ENCODE peak calls at places on chromosomes 2 and 18, in nine cellular contexts. Z, R, T, Y, Q, O, W, M and V are unnamed samples.

GRCh38 chr2:210762604-210763588 is 206.5 kb downstream of the CPS1 start:
- DNase-seq in M (no peak), Z (no peak), T (no peak), O (no peak), R (no peak), W (no peak), Q (no peak), Y (no peak), V (no peak)

GRCh38 chr18:415627-416612 is 84.6 kb downstream of the COLEC12 start:
- DNase-seq in O (no peak), Q (no peak), Z (no peak), R (no peak), W (no peak), M (no peak), Y (no peak), T (no peak), V (no peak)

GRCh38 chr18:63291278-63291677 is 28.3 kb downstream of the BCL2 start:
- DNase-seq in T (no peak), Y (no peak), R (no peak), Q (no peak), W (no peak), M (no peak), Z (no peak), O (no peak), V (no peak)

GRCh38 chr18:8943900-8944870 is 158.3 kb upstream of the NDUFV2 start:
- DNase-seq in T (no peak), M (no peak), Y (no peak), O (no peak), W (no peak), Z (no peak), R (no peak), Q (no peak), V (no peak)

GRCh38 chr18:41660654-41661053 is 294.4 kb upstream of the PIK3C3 start:
- DNase-seq in Y (no peak), Q (no peak), T (no peak), R (no peak), Z (no peak), W (no peak), O (no peak), M (no peak), V (no peak)

GRCh38 chr2:189370719-189371118 is 70.6 kb upstream of the WDR75 start:
- DNase-seq in Z (no peak), O (no peak), M (no peak), T (no peak), Q (no peak), W (no peak), R (no peak), Y (no peak), V (no peak)

GRCh38 chr18:2494921-2495320 is 76.4 kb downstream of the METTL4 start:
- DNase-seq in W (no peak), T (no peak), R (no peak), Q (no peak), O (no peak), Y (no peak), Z (no peak), M (no peak), V (no peak)

GRCh38 chr2:132873738-132874137 is 203.7 kb upstream of the LYPD1 start:
- DNase-seq in T (no peak), Q (no peak), R (no peak), O (no peak), Z (no peak), M (no peak), W (no peak), Y (no peak), V (no peak)

GRCh38 chr2:46119453-46119852 is 177.8 kb upstream of the EPAS1 start:
- DNase-seq in M (no peak), O (no peak), W (no peak), Z (no peak), Q (no peak), T (no peak), Y (no peak), R (no peak), V (no peak)

GRCh38 chr18:31101148-31102019 is 837 bp downstream of the DSC2 start:
- DNase-seq in W (peak), R (peak), Z (peak), Q (no peak), O (peak), M (peak), T (peak), Y (no peak), V (peak)

GRCh38 chr2:102141915-102142828 is at the start of gene IL1R1:
- DNase-seq in W (peak), R (peak), Q (no peak), Z (peak), M (peak), T (peak), O (peak), Y (no peak), V (peak)

GRCh38 chr2:73279852-73280251 is 4.4 kb downstream of the FBXO41 start:
- DNase-seq in M (no peak), T (no peak), O (no peak), R (no peak), Q (no peak), W (no peak), Y (no peak), Z (no peak), V (no peak)

GRCh38 chr2:28055325-28055970 is 164.9 kb downstream of the BABAM2 start:
- DNase-seq in M (no peak), W (no peak), R (no peak), T (no peak), Z (no peak), Y (no peak), Q (no peak), O (no peak), V (no peak)

GRCh38 chr2:237236188-237236587 is 150.5 kb downstream of the COPS8 start:
- DNase-seq in Q (no peak), Y (no peak), Z (no peak), W (no peak), T (no peak), O (no peak), R (no peak), M (no peak), V (no peak)

DNA sequence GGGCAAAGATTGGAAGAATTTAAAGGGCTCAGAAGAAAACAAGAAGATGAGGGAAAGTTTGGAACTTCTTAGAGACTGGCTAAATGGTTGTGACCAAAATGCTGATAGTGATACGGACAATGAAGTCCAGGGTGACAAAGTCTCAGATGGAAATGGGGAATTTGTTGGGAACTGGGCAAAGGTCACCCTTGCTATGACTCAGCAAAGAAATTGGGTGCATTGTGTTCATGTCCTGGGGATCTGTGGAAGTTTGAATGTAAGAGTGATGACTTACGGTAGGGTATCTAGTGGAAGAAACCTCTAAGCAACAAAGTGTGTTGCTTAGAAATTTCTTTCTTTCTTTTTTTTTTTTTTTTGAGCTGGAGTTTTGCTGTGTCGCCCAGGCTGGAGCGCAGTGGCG is 6.0 kb upstream of the IL1A start:
- DNase-seq in T (no peak), Y (no peak), M (no peak), Z (no peak), W (no peak), Q (no peak), O (no peak), R (no peak), V (no peak)
- TF ChIP-seq CTCF in T (no peak), Y (no peak), M (no peak), Z (no peak), W (no peak), Q (no peak), O (no peak), R (no peak), V (no peak)

GRCh38 chr2:54496920-54497319 is 40.8 kb downstream of the SPTBN1 start:
- DNase-seq in O (no peak), Y (no peak), Q (no peak), W (no peak), M (no peak), R (no peak), T (no peak), Z (no peak), V (no peak)
- TF ChIP-seq CTCF in O (no peak), Y (no peak), Q (no peak), W (no peak), M (no peak), R (no peak), T (no peak), Z (no peak), V (no peak)

DNA sequence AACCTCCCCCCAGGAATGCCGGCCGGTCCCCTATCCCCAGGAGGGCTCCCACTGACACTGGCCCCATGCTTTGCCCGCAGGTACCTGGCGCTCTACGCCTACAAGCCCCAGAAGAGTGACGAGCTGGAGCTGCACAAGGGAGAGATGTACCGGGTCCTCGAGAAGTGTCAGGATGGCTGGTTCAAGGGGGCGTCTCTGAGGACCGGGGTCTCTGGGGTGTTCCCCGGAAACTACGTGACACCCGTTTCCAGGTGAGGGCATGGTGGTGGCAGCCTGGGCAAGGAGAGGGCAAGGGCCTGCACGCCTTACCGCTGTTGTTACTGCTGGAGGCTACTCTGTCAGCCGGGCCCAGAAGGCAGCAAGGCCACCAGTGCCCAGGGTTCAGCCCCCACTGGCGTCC is 181.3 kb downstream of the SEPTIN10 start:
- DNase-seq in O (peak), T (peak), Y (no peak), M (no peak), R (no peak), Z (no peak), Q (no peak), W (no peak), V (no peak)
- TF ChIP-seq CTCF in O (no peak), T (no peak), Y (no peak), M (no peak), R (no peak), Z (no peak), Q (no peak), W (no peak), V (no peak)

GRCh38 chr2:89833116-89833779 is 1141.8 kb downstream of the RPIA start:
- DNase-seq in R (no peak), W (no peak), Y (no peak), T (no peak), Z (no peak), O (no peak), M (no peak), Q (no peak), V (no peak)
- TF ChIP-seq CTCF in R (no peak), W (no peak), Y (no peak), T (no peak), Z (no peak), O (no peak), M (no peak), Q (no peak), V (no peak)

GRCh38 chr2:137220438-137220998 is 455.2 kb downstream of the THSD7B start:
- DNase-seq in R (no peak), W (peak), Q (no peak), Y (no peak), M (no peak), Z (no peak), O (no peak), T (no peak), V (no peak)

GRCh38 chr2:137228566-137228965 is 463.2 kb downstream of the THSD7B start:
- DNase-seq in Y (no peak), M (no peak), W (no peak), T (no peak), R (no peak), O (no peak), Z (no peak), Q (no peak), V (no peak)

GRCh38 chr2:137221797-137222492 is 456.6 kb downstream of the THSD7B start:
- DNase-seq in M (no peak), Z (no peak), R (no peak), W (no peak), O (no peak), Q (no peak), Y (no peak), T (no peak), V (no peak)

DNA sequence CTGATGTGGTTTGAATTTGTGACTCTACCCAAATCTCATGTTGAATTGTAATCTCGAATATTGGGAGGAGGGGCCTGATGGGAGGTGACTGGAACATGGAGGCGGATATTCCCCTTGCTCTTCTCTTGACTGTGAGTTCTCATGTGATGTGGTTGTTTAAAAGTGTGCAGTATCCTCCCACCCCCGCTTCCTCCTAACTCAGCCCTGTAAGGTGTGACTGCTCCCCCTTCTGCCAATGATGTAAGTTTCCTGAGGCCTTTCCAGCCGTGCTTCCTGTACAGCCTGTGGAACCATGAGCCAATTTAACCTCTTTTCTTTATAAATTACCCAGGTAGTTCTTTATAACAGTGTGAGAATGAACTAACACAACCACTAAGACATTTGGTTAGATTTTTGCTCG is 458.4 kb downstream of the THSD7B start:
- DNase-seq in O (no peak), R (no peak), T (no peak), M (no peak), Z (no peak), Q (no peak), Y (no peak), W (no peak), V (no peak)
- TF ChIP-seq CTCF in O (no peak), R (no peak), T (no peak), M (no peak), Z (no peak), Q (no peak), Y (no peak), W (no peak), V (no peak)

GRCh38 chr18:54357660-54358494 is at the start of the genes C18orf54 and STARD6:
- DNase-seq in M (peak), W (peak), T (peak), R (peak), O (peak), Y (peak), Z (peak), Q (peak), V (peak)
- TF ChIP-seq CTCF in M (peak), W (peak), T (no peak), R (peak), O (peak), Y (peak), Z (peak), Q (peak), V (peak)

GRCh38 chr2:25418944-25419677 is 77.4 kb upstream of the DNMT3A start:
- DNase-seq in Y (no peak), W (no peak), M (no peak), Q (peak), O (no peak), T (no peak), Z (no peak), R (no peak), V (no peak)
- TF ChIP-seq CTCF in Y (no peak), W (no peak), M (no peak), Q (no peak), O (no peak), T (no peak), Z (no peak), R (no peak), V (no peak)

DNA sequence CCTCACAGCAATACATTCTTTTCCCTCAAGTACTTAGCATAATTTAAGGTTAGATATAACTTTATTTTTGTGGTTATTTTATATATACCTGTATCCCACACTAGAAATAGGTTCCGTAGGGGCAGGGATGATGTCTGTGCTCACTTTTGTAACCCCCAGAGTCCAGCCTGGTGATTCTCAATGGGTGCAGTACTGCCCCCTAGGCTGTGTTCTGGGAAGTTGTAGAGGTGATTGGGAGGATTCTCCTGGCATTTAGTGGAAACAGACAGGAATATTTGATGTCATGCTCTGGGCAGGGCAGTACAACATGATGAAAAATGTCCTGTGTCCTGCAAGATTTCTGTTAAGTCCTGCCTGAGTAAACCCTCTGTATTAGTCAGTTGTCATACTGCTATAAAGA is 333.3 kb downstream of the PLCL1 start:
- DNase-seq in Z (no peak), W (no peak), O (no peak), T (no peak), M (no peak), R (no peak), Y (no peak), Q (no peak), V (no peak)
- TF ChIP-seq CTCF in Z (peak), W (no peak), O (no peak), T (no peak), M (no peak), R (no peak), Y (no peak), Q (no peak), V (no peak)